ENCODE peak calls at places on chromosomes 7 and 10, in six cellular contexts. S, F, H, L, V and U are unnamed samples. For H3K27me3 and H3K4me1, the result is how much of the 10 kb centered on the place peaks cover.

GRCh38 chr10:53536322-53536721 is 763.7 kb upstream of the MBL2 start:
- DNase-seq in V (no peak), H (no peak), L (no peak), F (no peak), S (no peak), U (no peak)

GRCh38 chr7:107501593-107501992 is 31.7 kb downstream of the GPR22 start:
- DNase-seq in F (no peak), L (peak), S (peak), H (no peak), V (no peak), U (peak)

GRCh38 chr10:2867788-2868299 is 199.5 kb upstream of the PFKP start:
- DNase-seq in V (no peak), H (no peak), F (no peak), L (no peak), S (no peak), U (no peak)

GRCh38 chr10:79310217-79310865 is 36.9 kb upstream of the PPIF start:
- DNase-seq in S (no peak), L (no peak), F (no peak), H (peak), V (no peak), U (no peak)

GRCh38 chr10:80276335-80276734 is 13.1 kb downstream of the MAT1A start:
- DNase-seq in F (no peak), V (no peak), H (no peak), L (no peak), S (peak), U (peak)

GRCh38 chr7:101650579-101651081 is 21.5 kb upstream of the MYL10 start:
- DNase-seq in L (no peak), V (no peak), H (no peak), F (no peak), S (no peak), U (no peak)

GRCh38 chr10:79322616-79323566 is 24.4 kb upstream of the PPIF start:
- DNase-seq in S (peak), L (peak), F (no peak), H (no peak), V (no peak), U (no peak)

GRCh38 chr7:111750168-111750715 is 187.9 kb upstream of the IMMP2L start:
- DNase-seq in S (no peak), L (no peak), F (no peak), V (no peak), H (no peak), U (peak)

GRCh38 chr10:11227103-11227502 is 209.4 kb downstream of the CELF2 start:
- DNase-seq in S (no peak), F (no peak), L (no peak), V (no peak), H (no peak), U (no peak)

GRCh38 chr7:64882341-64883112 is 20.5 kb upstream of the ZNF273 start:
- DNase-seq in L (no peak), F (no peak), V (no peak), H (peak), S (peak), U (no peak)

GRCh38 chr10:29083096-29083495 is 205.8 kb upstream of the LYZL1 start:
- DNase-seq in S (no peak), F (no peak), L (no peak), V (no peak), H (no peak), U (no peak)

GRCh38 chr7:109178342-109178741 is 608.7 kb downstream of the DNAJB9 start:
- DNase-seq in L (no peak), V (no peak), F (no peak), H (no peak), S (no peak), U (no peak)

GRCh38 chr10:31582365-31583052 is 263.5 kb downstream of the ZEB1 start:
- DNase-seq in F (no peak), L (no peak), H (peak), V (no peak), S (no peak), U (peak)

GRCh38 chr7:151940048-151940845 is 16.0 kb upstream of the GALNTL5 start:
- DNase-seq in V (no peak), L (no peak), H (no peak), F (no peak), S (no peak), U (no peak)

GRCh38 chr10:72243822-72244437 is 27.9 kb upstream of the ASCC1 start:
- DNase-seq in L (peak), S (peak), H (peak), F (no peak), V (no peak), U (peak)

GRCh38 chr7:117322741-117323584 is at the start of gene WNT2:
- DNase-seq in F (peak), H (no peak), L (no peak), S (no peak), V (no peak), U (peak)

GRCh38 chr7:113608786-113609185 is 310.0 kb downstream of the PPP1R3A start:
- DNase-seq in F (no peak), V (no peak), S (no peak), L (no peak), H (no peak), U (no peak)

GRCh38 chr10:5651086-5651764 is 15.2 kb downstream of the ASB13 start:
- DNase-seq in H (no peak), F (no peak), V (no peak), L (no peak), S (no peak), U (no peak)

GRCh38 chr10:116747325-116747724 is 5.0 kb upstream of the HSPA12A start:
- DNase-seq in L (no peak), S (no peak), F (no peak), V (no peak), H (no peak), U (no peak)

GRCh38 chr7:24756989-24757798 is at the start of gene GSDME:
- DNase-seq in L (peak), H (peak), F (peak), S (peak), V (no peak), U (peak)

GRCh38 chr7:158066085-158066484 is 521.5 kb downstream of the PTPRN2 start:
- DNase-seq in S (no peak), F (no peak), L (no peak), H (no peak), V (no peak), U (no peak)
- H3K27me3 ChIP-seq in S (under half), F (under half), L (under half), H (under half), V (under half), U (under half)

GRCh38 chr10:98391578-98391991 is 23.4 kb downstream of the PYROXD2 start:
- DNase-seq in S (no peak), V (no peak), H (peak), F (no peak), L (peak), U (no peak)
- H3K4me1 ChIP-seq in S (under half), V (under half), H (under half), F (under half), L (under half), U (under half)

DNA sequence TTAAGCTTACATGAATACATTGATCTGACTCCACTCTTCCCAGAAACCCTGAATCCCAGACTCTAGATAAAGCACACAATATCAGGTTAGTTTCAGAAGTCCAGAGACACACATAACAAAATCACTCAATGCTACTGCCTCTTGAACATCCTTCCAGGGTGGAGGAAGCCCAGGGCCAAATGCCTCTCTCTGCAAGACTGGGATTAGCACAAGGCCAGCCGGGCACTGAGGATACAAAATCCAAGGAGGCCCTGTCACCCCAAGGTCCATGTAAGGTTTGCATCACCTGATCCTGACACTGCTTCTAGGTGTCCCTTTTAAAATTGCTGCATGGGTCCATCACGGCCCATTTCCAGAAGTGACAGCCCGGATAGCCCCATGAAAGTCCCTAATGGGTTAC is 2.6 kb upstream of the PLXNA4 start:
- DNase-seq in S (no peak), F (no peak), V (no peak), L (no peak), H (no peak), U (no peak)
- H3K27me3 ChIP-seq in S (under half), F (under half), V (half or more), L (under half), H (under half), U (under half)

DNA sequence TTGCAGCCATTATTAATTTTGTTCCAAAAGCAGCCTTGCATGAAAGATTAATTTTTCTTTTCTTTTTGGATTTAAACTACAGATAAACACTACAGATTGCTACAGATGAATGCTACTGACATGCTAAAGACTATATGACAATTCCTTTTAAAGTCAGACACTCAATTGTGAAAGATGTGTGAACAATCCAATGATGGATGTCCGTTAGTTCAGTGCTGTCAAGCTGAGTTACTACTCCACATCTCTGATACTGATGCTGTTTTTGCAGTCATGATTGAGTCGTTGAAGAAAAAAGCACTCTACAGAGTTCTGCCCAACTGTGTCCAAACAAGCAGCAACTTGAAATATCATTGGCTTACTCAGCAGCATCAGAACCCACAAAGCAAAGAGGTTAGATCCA is 146.8 kb downstream of the OTUD1 start:
- DNase-seq in F (no peak), L (no peak), S (no peak), V (no peak), H (no peak), U (no peak)
- H3K4me1 ChIP-seq in F (under half), L (under half), S (under half), V (under half), H (under half), U (under half)

GRCh38 chr7:36316319-36316718 is 73.3 kb upstream of the ANLN start:
- DNase-seq in V (no peak), F (no peak), S (no peak), H (no peak), L (no peak), U (no peak)
- H3K27me3 ChIP-seq in V (under half), F (under half), S (under half), H (under half), L (under half), U (under half)